ENCODE peak calls at places on chromosomes 12 and 14, in seven cellular contexts. I is keratinocyte; F is thoracic aorta; A is stimulated activated CD8-positive, alpha-beta memory T cell treated with anti-CD3 and anti-CD28 coated beads, Interleukin-12 subunit alpha, Interleukin-12 subunit beta, amount 100 ng/mL, for 1 hour; J is NT2/D1; Z is astrocyte of the spinal cord; L is HuH-7. O is an unnamed sample.

GRCh38 chr14:58912799-58913432 is 275.2 kb downstream of the DACT1 start:
- DNase-seq in I (no peak), F (no peak), A (no peak), J (no peak), Z (no peak), L (no peak), O (no peak)

GRCh38 chr12:100337727-100338126 is 19.1 kb upstream of the SLC17A8 start:
- DNase-seq in I (no peak), F (no peak), A (no peak), J (no peak), Z (no peak), L (no peak), O (no peak)

GRCh38 chr12:108805136-108805535 is 52.2 kb downstream of the SSH1 start:
- DNase-seq in I (no peak), F (no peak), A (no peak), J (no peak), Z (no peak), L (no peak), O (no peak)

GRCh38 chr12:49872381-49872780 is 29.5 kb upstream of the BCDIN3D start:
- DNase-seq in I (no peak), F (no peak), A (no peak), J (no peak), Z (no peak), L (no peak), O (no peak)

GRCh38 chr12:63068857-63069442 is 82.1 kb downstream of the AVPR1A start:
- DNase-seq in I (no peak), F (no peak), A (no peak), J (peak; percentile 46), Z (peak; percentile 86), L (no peak), O (peak; percentile 16)

GRCh38 chr12:114013601-114014345 is 47.6 kb upstream of the RBM19 start:
- DNase-seq in I (no peak), F (no peak), A (no peak), J (peak; percentile 86), Z (peak; percentile 4), L (peak; percentile 9), O (peak; percentile 72)

GRCh38 chr12:6452245-6452731 is 446 bp downstream of the TAPBPL start:
- DNase-seq in I (no peak), F (no peak), A (no peak), J (no peak), Z (no peak), L (no peak), O (no peak)

GRCh38 chr14:101518611-101519048 is 42.7 kb upstream of the DIO3 start:
- DNase-seq in I (no peak), F (no peak), A (no peak), J (no peak), Z (no peak), L (no peak), O (no peak)

GRCh38 chr14:22472935-22473854 is 115.8 kb downstream of the DAD1 start:
- DNase-seq in I (no peak), F (no peak), A (no peak), J (peak; percentile 50), Z (peak; percentile 69), L (peak; percentile 39), O (peak; percentile 33)

GRCh38 chr14:49051328-49052060 is 534.7 kb downstream of the RPS29 start:
- DNase-seq in I (no peak), F (no peak), A (no peak), J (no peak), Z (no peak), L (no peak), O (no peak)

O was measured in iPS DF 6.9.